ENCODE peak calls at places on chromosomes 12 and 14, in four cellular contexts. M, X, G and I are unnamed samples.

GRCh38 chr12:93804392-93805179 is 127.4 kb downstream of the CRADD start:
- DNase-seq in M (no peak), X (no peak), G (no peak), I (no peak)

GRCh38 chr12:27460471-27460978 is 14.0 kb downstream of the SMCO2 start:
- DNase-seq in G (no peak), X (no peak), M (peak; percentile 39), I (peak; percentile 38)

GRCh38 chr14:63266106-63266505 is 52.6 kb downstream of the GPHB5 start:
- DNase-seq in M (no peak), G (no peak), X (no peak), I (peak; percentile 21)

GRCh38 chr12:21416611-21417121 is 20.8 kb upstream of the PYROXD1 start:
- DNase-seq in G (peak; percentile 10), M (peak; percentile 23), X (no peak), I (peak; percentile 42)

GRCh38 chr14:85572845-85573244 is 42.9 kb downstream of the FLRT2 start:
- DNase-seq in M (peak; percentile 23), G (no peak), X (no peak), I (peak; percentile 90)

GRCh38 chr14:90483551-90483950 is 86.7 kb downstream of the CALM1 start:
- DNase-seq in X (no peak), M (no peak), G (no peak), I (no peak)

GRCh38 chr12:122022393-122023338 is 982 bp downstream of the BCL7A start:
- DNase-seq in M (no peak), G (no peak), X (peak; percentile 55), I (no peak)

GRCh38 chr12:53067993-53068770 is 11.0 kb downstream of the SPRYD3 start:
- DNase-seq in G (no peak), M (no peak), X (no peak), I (no peak)

GRCh38 chr12:69059465-69060457 is 126.8 kb upstream of the CPM start:
- DNase-seq in X (peak; percentile 5), G (no peak), M (peak; percentile 79), I (peak; percentile 96)

GRCh38 chr14:104361921-104362681 is 217.5 kb upstream of the C14orf180 start:
- DNase-seq in X (no peak), G (no peak), M (no peak), I (no peak)

GRCh38 chr12:91608562-91608961 is 425.9 kb upstream of the DCN start:
- DNase-seq in X (no peak), M (no peak), G (no peak), I (no peak)

GRCh38 chr14:60251877-60252276 is 2.9 kb downstream of the PPM1A start:
- DNase-seq in G (no peak), X (no peak), M (no peak), I (no peak)

GRCh38 chr12:122060069-122060468 is 18.5 kb upstream of the MLXIP start:
- DNase-seq in M (no peak), X (no peak), G (no peak), I (no peak)

GRCh38 chr12:104387190-104387589 is 69.6 kb upstream of the CHST11 start:
- DNase-seq in M (no peak), X (peak; percentile 61), G (no peak), I (peak; percentile 20)

GRCh38 chr12:42603246-42603645 is 13.7 kb upstream of the PRICKLE1 start:
- DNase-seq in X (no peak), G (no peak), M (no peak), I (no peak)

GRCh38 chr12:57625261-57626032 is 7.6 kb downstream of the B4GALNT1 start:
- DNase-seq in X (no peak), M (no peak), G (no peak), I (no peak)

GRCh38 chr12:27515671-27516070 is 8.3 kb upstream of the PPFIBP1 start:
- DNase-seq in M (no peak), G (no peak), X (no peak), I (no peak)

GRCh38 chr12:1691123-1692007 is 495 bp downstream of the ADIPOR2 start:
- DNase-seq in M (no peak), G (peak; percentile 31), X (peak; percentile 65), I (no peak)

GRCh38 chr12:93573552-93574223 is 1.2 kb downstream of the SOCS2 start:
- DNase-seq in G (no peak), X (peak; percentile 62), M (no peak), I (peak; percentile 69)

GRCh38 chr14:54650331-54651017 is 83.5 kb downstream of the SAMD4A start:
- DNase-seq in G (peak; percentile 78), M (peak; percentile 38), X (no peak), I (peak; percentile 80)

GRCh38 chr12:98840325-98840724 is 195.2 kb downstream of the APAF1 start:
- DNase-seq in X (no peak), M (no peak), G (no peak), I (no peak)

GRCh38 chr12:58907326-58907855 is 12.9 kb downstream of the LRIG3 start:
- DNase-seq in X (no peak), G (no peak), M (no peak), I (peak; percentile 42)

GRCh38 chr12:42237052-42237852 is 796 bp downstream of the YAF2 start:
- DNase-seq in X (peak; percentile 83), M (peak; percentile 94), G (peak; percentile 67), I (peak; percentile 75)

GRCh38 chr14:53850714-53851296 is 105.8 kb downstream of the BMP4 start:
- DNase-seq in M (peak; percentile 75), X (no peak), G (peak; percentile 91), I (peak; percentile 39)

GRCh38 chr14:68137704-68138619 is 318.4 kb downstream of the RAD51B start:
- DNase-seq in X (peak; percentile 13), M (peak; percentile 98), G (peak; percentile 77), I (peak; percentile 95)

GRCh38 chr12:31896514-31897039 is 62.6 kb upstream of the RESF1 start:
- DNase-seq in G (no peak), X (peak; percentile 84), M (no peak), I (peak; percentile 38)

GRCh38 chr12:98828802-98829600 is 183.9 kb downstream of the APAF1 start:
- DNase-seq in X (no peak), M (peak; percentile 15), G (peak; percentile 22), I (no peak)

GRCh38 chr14:83733670-83734069 is 1796.3 kb upstream of the FLRT2 start:
- DNase-seq in G (no peak), X (no peak), M (no peak), I (no peak)

GRCh38 chr12:10503460-10503859 is 2.2 kb upstream of the EIF2S3B start:
- DNase-seq in G (no peak), M (no peak), X (no peak), I (no peak)

GRCh38 chr12:49231881-49232650 is 32.8 kb upstream of the TUBA1C start:
- DNase-seq in M (no peak), G (no peak), X (peak; percentile 50), I (no peak)

GRCh38 chr14:105617201-105617777 is 90.9 kb downstream of the TMEM121 start:
- DNase-seq in M (no peak), X (no peak), G (no peak), I (no peak)

GRCh38 chr14:34699873-34700621 is 14.3 kb downstream of the CFL2 start:
- DNase-seq in M (peak; percentile 90), G (peak; percentile 89), X (no peak), I (peak; percentile 93)

GRCh38 chr12:2295941-2296461 is 243.2 kb downstream of the CACNA1C start:
- DNase-seq in X (no peak), M (peak; percentile 14), G (no peak), I (peak; percentile 89)

GRCh38 chr12:111102062-111102735 is 181.8 kb upstream of the MYL2 start:
- DNase-seq in M (no peak), G (no peak), X (no peak), I (no peak)

GRCh38 chr14:99282261-99283050 is 10.5 kb upstream of the BCL11B start:
- DNase-seq in G (no peak), M (no peak), X (no peak), I (no peak)

GRCh38 chr12:5345534-5345933 is 86.4 kb upstream of the NTF3 start:
- DNase-seq in M (no peak), G (no peak), X (no peak), I (no peak)

GRCh38 chr12:98895086-98895651 is 250.1 kb downstream of the APAF1 start:
- DNase-seq in X (no peak), G (no peak), M (no peak), I (no peak)

GRCh38 chr12:30692470-30692869 is 3.2 kb downstream of the IPO8 start:
- DNase-seq in G (no peak), M (no peak), X (no peak), I (peak; percentile 18)

DNA sequence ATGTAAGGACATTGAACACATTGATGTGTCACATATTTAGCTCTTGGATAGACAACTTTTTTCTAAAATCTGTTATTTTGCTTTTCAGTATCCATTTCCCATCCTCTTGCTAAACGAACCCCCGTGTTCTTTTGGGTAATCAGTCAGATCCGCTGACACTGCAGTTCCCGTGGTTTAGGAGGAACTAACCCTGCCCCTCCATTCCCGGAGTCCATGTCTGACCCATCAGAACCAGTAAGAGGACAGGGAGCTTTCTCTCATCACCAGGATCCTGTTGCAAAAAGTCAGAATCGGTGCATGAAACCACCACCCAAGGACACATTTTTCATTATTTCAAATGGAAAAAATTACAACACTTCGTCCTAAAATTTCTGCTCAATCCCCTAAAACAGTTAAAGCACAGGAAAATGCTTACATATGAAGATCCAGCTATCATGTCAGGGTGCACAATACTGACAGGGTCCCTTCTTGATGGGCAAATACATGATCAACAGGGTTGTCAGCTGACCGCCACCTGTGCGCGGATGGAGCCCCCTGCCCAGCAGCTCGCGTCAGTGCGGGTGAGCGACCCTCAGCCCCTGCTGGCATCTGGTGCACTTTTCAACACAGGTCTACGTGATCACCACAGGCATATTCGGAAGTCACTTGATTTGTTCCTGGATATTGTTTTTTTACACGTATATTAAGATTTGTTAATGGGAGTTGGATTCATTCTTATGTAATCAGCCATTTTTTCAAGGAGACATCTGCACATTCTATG is 276.8 kb downstream of the ADGRD1 start:
- DNase-seq in X (peak; percentile 42), G (no peak), M (no peak), I (no peak)
- TF ChIP-seq MAZ in X (no peak), G (no peak), M (no peak), I (no peak)

DNA sequence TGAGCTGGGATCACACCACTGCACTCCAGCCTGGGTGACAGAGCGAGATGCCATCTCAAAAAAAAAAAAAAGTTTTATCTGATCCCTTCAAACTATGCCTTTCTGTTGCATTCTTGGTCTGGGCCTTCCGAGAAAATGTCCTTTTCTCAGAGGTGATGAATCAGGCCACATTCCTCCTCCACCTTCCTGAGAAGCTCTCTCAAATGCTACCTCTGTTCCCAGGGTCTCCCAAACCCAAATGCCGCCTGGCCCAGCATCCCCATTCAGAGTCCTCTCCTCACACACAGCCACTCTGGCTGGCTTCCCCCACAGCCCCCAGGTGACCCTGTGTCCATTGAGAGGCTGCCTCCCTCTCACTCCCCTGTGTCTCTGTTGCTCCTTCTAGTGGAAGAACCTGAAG is 19.7 kb upstream of the TMED10 start:
- DNase-seq in X (no peak), G (no peak), M (no peak), I (no peak)
- TF ChIP-seq MAZ in X (no peak), G (no peak), M (no peak), I (no peak)

DNA sequence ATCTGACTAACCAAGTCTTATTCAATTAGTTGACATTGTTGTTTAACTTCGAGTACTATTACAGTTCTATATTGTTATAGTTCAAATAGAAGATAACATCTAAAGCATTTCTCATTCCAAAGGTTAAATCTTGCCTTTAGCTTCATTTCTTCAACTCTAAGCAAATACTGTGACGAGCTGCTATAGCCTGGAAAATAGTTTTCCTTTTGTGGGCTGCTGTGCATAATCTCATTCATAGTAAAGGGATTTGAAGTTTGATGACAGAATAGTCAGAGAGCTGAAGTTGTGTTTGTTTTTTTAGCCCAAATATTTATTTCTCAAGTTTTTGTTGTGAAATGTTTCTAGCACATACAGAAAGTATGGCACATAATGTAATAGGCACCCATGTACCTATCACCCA is 13.4 kb downstream of the PSEN1 start:
- DNase-seq in X (no peak), G (peak; percentile 74), M (no peak), I (peak; percentile 10)
- TF ChIP-seq MAZ in X (no peak), G (no peak), M (no peak), I (no peak)

GRCh38 chr12:47078733-47079364 is 572 bp upstream of the PCED1B start:
- DNase-seq in G (no peak), X (peak; percentile 41), M (peak; percentile 86), I (peak; percentile 37)
- TF ChIP-seq MAZ in G (no peak), X (no peak), M (no peak), I (no peak)